ENCODE peak calls at places on chromosomes 6 and 20, in seven cellular contexts. L is H1; V is CD4-positive, CD25-positive, alpha-beta regulatory T cell; M is H9; G is psoas muscle; H is CD4-positive, alpha-beta memory T cell; K is mesendoderm. Y is an unnamed sample.

GRCh38 chr6:41964201-41964887 is 22.7 kb upstream of the CCND3 start:
- DNase-seq in K (peak; percentile 30), V (peak; percentile 14), M (no peak), H (peak; percentile 3), G (no peak), L (no peak), Y (no peak)

GRCh38 chr6:146905313-146905712 is 298.9 kb upstream of the STXBP5 start:
- DNase-seq in M (no peak), K (peak; percentile 30), H (no peak), L (no peak), G (no peak), V (no peak), Y (no peak)

GRCh38 chr6:37441651-37442050 is 8.6 kb downstream of the CMTR1 start:
- DNase-seq in M (no peak), G (no peak), V (no peak), K (no peak), L (no peak), H (no peak), Y (no peak)

GRCh38 chr6:99393366-99393697 is 663 bp downstream of the COQ3 start:
- DNase-seq in H (no peak), L (no peak), V (no peak), M (no peak), K (no peak), G (no peak), Y (no peak)

GRCh38 chr6:12637960-12638641 is 78.5 kb upstream of the PHACTR1 start:
- DNase-seq in K (peak; percentile 95), H (no peak), L (peak; percentile 81), M (peak; percentile 80), V (peak; percentile 35), G (no peak), Y (peak; percentile 63)

GRCh38 chr6:8240316-8240715 is 138.0 kb upstream of the EEF1E1 start:
- DNase-seq in M (no peak), V (no peak), K (no peak), H (no peak), G (no peak), L (no peak), Y (no peak)

GRCh38 chr6:7467007-7467897 is 74.2 kb upstream of the DSP start:
- DNase-seq in L (peak; percentile 8), V (no peak), G (no peak), K (peak; percentile 87), M (no peak), H (no peak), Y (no peak)

GRCh38 chr6:64103480-64103879 is 467.9 kb downstream of the PHF3 start:
- DNase-seq in M (no peak), L (no peak), H (no peak), G (no peak), K (no peak), V (no peak), Y (no peak)

GRCh38 chr6:7139835-7140470 is 32.2 kb downstream of the RREB1 start:
- DNase-seq in H (no peak), V (no peak), M (no peak), G (no peak), K (no peak), L (no peak), Y (no peak)

GRCh38 chr6:39228111-39228971 is 934 bp downstream of the KCNK5 start:
- DNase-seq in G (no peak), H (no peak), M (no peak), V (no peak), K (no peak), L (no peak), Y (no peak)

GRCh38 chr20:62480318-62480717 is 4.5 kb upstream of the GATA5 start:
- DNase-seq in K (no peak), G (no peak), H (no peak), L (no peak), V (no peak), M (no peak), Y (no peak)

GRCh38 chr6:37816599-37817375 is 2.7 kb upstream of the ZFAND3 start:
- DNase-seq in K (no peak), G (no peak), L (no peak), H (no peak), M (no peak), V (peak; percentile 19), Y (no peak)

GRCh38 chr6:37049990-37050853 is 44.8 kb downstream of the FGD2 start:
- DNase-seq in L (no peak), M (no peak), V (peak; percentile 97), K (no peak), G (peak; percentile 68), H (peak; percentile 51), Y (no peak)

GRCh38 chr20:881051-881820 is 34.9 kb downstream of the ANGPT4 start:
- DNase-seq in M (no peak), H (no peak), L (no peak), G (no peak), V (peak; percentile 63), K (peak; percentile 48), Y (no peak)

GRCh38 chr20:4812641-4813075 is 90.9 kb downstream of the PRND start:
- DNase-seq in V (peak; percentile 23), M (no peak), L (no peak), K (no peak), G (no peak), H (peak; percentile 26), Y (no peak)

GRCh38 chr6:152078804-152079203 is 271.3 kb downstream of the ESR1 start:
- DNase-seq in H (no peak), V (no peak), L (peak; percentile 54), G (no peak), M (peak; percentile 84), K (peak; percentile 63), Y (no peak)

GRCh38 chr6:446418-447366 is 55.1 kb downstream of the IRF4 start:
- DNase-seq in V (peak; percentile 84), L (peak; percentile 41), G (no peak), M (peak; percentile 21), H (peak; percentile 67), K (no peak), Y (no peak)

GRCh38 chr6:52360028-52360427 is 1.9 kb upstream of the PAQR8 start:
- DNase-seq in M (no peak), K (no peak), H (no peak), V (no peak), G (no peak), L (no peak), Y (no peak)

GRCh38 chr20:41173161-41173721 is 35.9 kb downstream of the PLCG1 start:
- DNase-seq in M (peak; percentile 82), L (peak; percentile 93), G (peak; percentile 88), H (peak; percentile 61), K (peak; percentile 73), V (peak; percentile 56), Y (peak; percentile 39)

GRCh38 chr6:131572686-131573415 is at the start of gene ARG1:
- DNase-seq in V (no peak), H (no peak), K (peak; percentile 67), L (no peak), M (no peak), G (no peak), Y (no peak)

GRCh38 chr6:25017932-25018581 is 82.3 kb upstream of the RIPOR2 start:
- DNase-seq in M (peak; percentile 81), H (peak; percentile 77), L (peak; percentile 75), K (peak; percentile 89), V (peak; percentile 91), G (peak; percentile 51), Y (peak; percentile 58)

GRCh38 chr6:6795396-6795795 is 206.9 kb downstream of the LY86 start:
- DNase-seq in V (no peak), H (no peak), L (no peak), K (no peak), G (no peak), M (no peak), Y (no peak)

GRCh38 chr20:17470521-17470920 is 60.7 kb downstream of the BFSP1 start:
- DNase-seq in V (no peak), H (no peak), G (no peak), K (no peak), M (no peak), L (no peak), Y (no peak)

DNA sequence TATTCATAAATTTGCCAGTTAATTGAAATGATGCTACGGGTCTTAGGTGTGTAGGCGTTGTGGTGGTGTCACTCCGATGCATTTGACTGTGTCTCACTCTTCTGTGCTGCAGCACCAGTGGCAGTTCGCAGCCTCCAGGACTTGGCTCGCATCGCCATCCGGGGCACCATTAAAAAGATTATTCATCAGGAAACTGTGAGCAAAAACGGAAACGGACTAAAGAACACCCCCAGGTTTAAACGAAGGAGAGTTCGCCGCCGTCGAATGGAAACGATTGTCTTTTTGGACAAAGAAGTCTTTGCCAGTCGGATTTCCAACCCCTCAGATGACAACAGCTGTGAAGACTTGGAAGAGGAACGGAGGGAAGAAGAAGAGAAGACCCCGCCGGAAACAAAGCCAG is 17.6 kb downstream of the PCMTD2 start:
- DNase-seq in M (no peak), L (no peak), G (no peak), H (no peak), V (no peak), K (no peak), Y (no peak)
- H3K4me1 ChIP-seq in M (no peaks in the 10 kb centered on the region), L (no peaks in the 10 kb centered on the region), G (peaks cover 6% of the 10 kb centered on the region), H (no peaks in the 10 kb centered on the region), V (no peaks in the 10 kb centered on the region), K (no peaks in the 10 kb centered on the region), Y (no peaks in the 10 kb centered on the region)

DNA sequence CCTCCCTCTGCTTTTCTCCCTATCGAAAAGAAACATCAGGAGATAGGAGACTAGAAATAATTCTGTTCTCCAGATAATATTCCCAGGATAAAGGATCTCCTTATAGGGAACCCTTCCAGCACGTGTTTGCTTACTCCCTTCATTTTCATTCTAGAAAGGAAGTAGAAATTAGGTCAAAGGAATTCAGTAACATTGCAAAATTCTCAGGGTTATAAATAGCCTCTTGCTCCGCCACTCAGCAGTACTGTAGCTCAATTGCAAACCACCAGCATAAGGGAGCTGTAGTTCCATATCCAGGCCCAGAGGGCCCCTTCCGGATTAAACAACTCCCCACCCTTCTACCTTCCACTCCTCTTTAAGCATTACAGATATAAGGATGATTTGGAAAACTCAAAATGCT is 6.2 kb downstream of the ELMO2 start:
- DNase-seq in V (no peak), L (no peak), K (peak; percentile 38), G (peak; percentile 24), H (no peak), M (no peak), Y (no peak)
- H3K4me1 ChIP-seq in V (peaks cover 64% of the 10 kb centered on the region), L (peaks cover 6% of the 10 kb centered on the region), K (peaks cover 14% of the 10 kb centered on the region), G (peaks cover 54% of the 10 kb centered on the region), H (peaks cover 69% of the 10 kb centered on the region), M (peaks cover 8% of the 10 kb centered on the region), Y (peaks cover 3% of the 10 kb centered on the region)

DNA sequence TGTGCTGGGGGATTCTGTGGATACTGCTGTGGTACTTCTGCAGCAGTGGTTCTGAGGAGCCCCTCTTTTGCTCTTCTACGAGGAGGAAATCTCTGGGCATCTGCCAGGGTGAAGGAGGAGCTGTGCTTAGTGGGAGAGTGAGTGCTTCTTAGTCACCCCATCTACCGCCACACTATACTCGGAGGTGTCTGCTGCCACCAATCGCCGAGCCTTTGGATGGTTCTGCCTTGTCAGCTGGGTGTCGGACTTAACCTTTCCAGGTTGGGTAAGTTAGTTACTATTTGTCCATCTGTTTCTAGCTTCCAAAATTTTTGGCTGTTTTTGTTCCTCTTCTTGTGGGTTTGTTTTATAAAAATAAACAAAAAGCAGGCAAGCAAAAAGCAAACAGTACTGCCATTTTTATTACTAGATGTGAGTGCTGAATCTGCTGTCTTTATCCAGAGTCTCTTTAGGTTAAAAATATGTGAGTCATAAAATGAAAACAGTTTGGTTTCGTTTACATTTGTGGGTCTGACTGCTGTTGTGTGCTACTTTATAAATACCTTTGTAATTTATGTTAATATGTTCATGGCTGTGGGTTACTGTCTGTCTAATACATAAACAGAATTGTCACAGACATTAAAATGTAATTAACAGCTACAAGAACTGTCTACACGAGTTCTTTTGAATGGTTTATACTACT is 89.1 kb downstream of the ARID1B start:
- DNase-seq in K (peak; percentile 41), L (no peak), M (no peak), H (no peak), V (peak; percentile 67), G (no peak), Y (no peak)
- H3K4me1 ChIP-seq in K (peaks cover 7% of the 10 kb centered on the region), L (peaks cover 18% of the 10 kb centered on the region), M (peaks cover 13% of the 10 kb centered on the region), H (peaks cover 61% of the 10 kb centered on the region), V (peaks cover 37% of the 10 kb centered on the region), G (peaks cover 90% of the 10 kb centered on the region), Y (peaks cover 4% of the 10 kb centered on the region)

GRCh38 chr20:35886537-35886936 is 67.8 kb downstream of the SCAND1 start:
- DNase-seq in V (no peak), M (no peak), H (no peak), L (no peak), G (no peak), K (peak; percentile 77), Y (no peak)
- H3K4me1 ChIP-seq in V (no peaks in the 10 kb centered on the region), M (no peaks in the 10 kb centered on the region), H (no peaks in the 10 kb centered on the region), L (no peaks in the 10 kb centered on the region), G (peaks cover 52% of the 10 kb centered on the region), K (peaks cover 5% of the 10 kb centered on the region), Y (peaks cover 2% of the 10 kb centered on the region)

Y was measured in iPS DF 6.9.